ENCODE peak calls at places on chromosomes 3 and 15, in seven cellular contexts. One of them, this sample, is unnamed.

GRCh38 chr3:190621971-190622370 is 108.1 kb downstream of the IL1RAP start:
- DNase-seq in choroid plexus epithelial cell: peak
- DNase-seq in endodermal cell: no peak
- DNase-seq in C1 segment of cervical spinal cord: no peak
- DNase-seq in globus pallidus: no peak
- DNase-seq in kidney tubule cell: no peak
- DNase-seq in stimulated activated naive CD8-positive, alpha-beta T cell treated with anti-CD3 and anti-CD28 coated beads, Interleukin-15, amount 100 ng/mL, for 72 hours: no peak
- DNase-seq in this sample: no peak

GRCh38 chr15:67048281-67049279 is 16.8 kb upstream of the SMAD3 start:
- DNase-seq in choroid plexus epithelial cell: peak
- DNase-seq in endodermal cell: no peak
- DNase-seq in C1 segment of cervical spinal cord: no peak
- DNase-seq in globus pallidus: no peak
- DNase-seq in kidney tubule cell: peak
- DNase-seq in stimulated activated naive CD8-positive, alpha-beta T cell treated with anti-CD3 and anti-CD28 coated beads, Interleukin-15, amount 100 ng/mL, for 72 hours: no peak
- DNase-seq in this sample: no peak

GRCh38 chr3:159938712-159939111 is 49.9 kb upstream of the IL12A start:
- DNase-seq in choroid plexus epithelial cell: peak
- DNase-seq in endodermal cell: no peak
- DNase-seq in C1 segment of cervical spinal cord: no peak
- DNase-seq in globus pallidus: no peak
- DNase-seq in kidney tubule cell: no peak
- DNase-seq in stimulated activated naive CD8-positive, alpha-beta T cell treated with anti-CD3 and anti-CD28 coated beads, Interleukin-15, amount 100 ng/mL, for 72 hours: no peak
- DNase-seq in this sample: no peak

GRCh38 chr15:36808401-36809160 is 229.2 kb downstream of the CDIN1 start:
- DNase-seq in choroid plexus epithelial cell: peak
- DNase-seq in endodermal cell: no peak
- DNase-seq in C1 segment of cervical spinal cord: no peak
- DNase-seq in globus pallidus: no peak
- DNase-seq in kidney tubule cell: peak
- DNase-seq in stimulated activated naive CD8-positive, alpha-beta T cell treated with anti-CD3 and anti-CD28 coated beads, Interleukin-15, amount 100 ng/mL, for 72 hours: no peak
- DNase-seq in this sample: no peak

GRCh38 chr3:171783086-171783485 is 27.2 kb downstream of the PLD1 start:
- DNase-seq in choroid plexus epithelial cell: no peak
- DNase-seq in endodermal cell: no peak
- DNase-seq in C1 segment of cervical spinal cord: no peak
- DNase-seq in globus pallidus: no peak
- DNase-seq in kidney tubule cell: peak
- DNase-seq in stimulated activated naive CD8-positive, alpha-beta T cell treated with anti-CD3 and anti-CD28 coated beads, Interleukin-15, amount 100 ng/mL, for 72 hours: no peak
- DNase-seq in this sample: no peak

GRCh38 chr15:91940466-91941381 is 87.2 kb downstream of the SLCO3A1 start:
- DNase-seq in choroid plexus epithelial cell: no peak
- DNase-seq in endodermal cell: peak
- DNase-seq in C1 segment of cervical spinal cord: no peak
- DNase-seq in globus pallidus: no peak
- DNase-seq in kidney tubule cell: peak
- DNase-seq in stimulated activated naive CD8-positive, alpha-beta T cell treated with anti-CD3 and anti-CD28 coated beads, Interleukin-15, amount 100 ng/mL, for 72 hours: no peak
- DNase-seq in this sample: no peak

GRCh38 chr15:52762621-52763020 is 27.5 kb downstream of the ONECUT1 start:
- DNase-seq in choroid plexus epithelial cell: no peak
- DNase-seq in endodermal cell: no peak
- DNase-seq in C1 segment of cervical spinal cord: no peak
- DNase-seq in globus pallidus: no peak
- DNase-seq in kidney tubule cell: no peak
- DNase-seq in stimulated activated naive CD8-positive, alpha-beta T cell treated with anti-CD3 and anti-CD28 coated beads, Interleukin-15, amount 100 ng/mL, for 72 hours: no peak
- DNase-seq in this sample: no peak

GRCh38 chr15:36682091-36682490 is 102.7 kb downstream of the CDIN1 start:
- DNase-seq in choroid plexus epithelial cell: peak
- DNase-seq in endodermal cell: no peak
- DNase-seq in C1 segment of cervical spinal cord: no peak
- DNase-seq in globus pallidus: no peak
- DNase-seq in kidney tubule cell: peak
- DNase-seq in stimulated activated naive CD8-positive, alpha-beta T cell treated with anti-CD3 and anti-CD28 coated beads, Interleukin-15, amount 100 ng/mL, for 72 hours: no peak
- DNase-seq in this sample: peak

GRCh38 chr15:100227781-100228180 is 114.0 kb downstream of the ADAMTS17 start:
- DNase-seq in choroid plexus epithelial cell: no peak
- DNase-seq in endodermal cell: no peak
- DNase-seq in C1 segment of cervical spinal cord: no peak
- DNase-seq in globus pallidus: no peak
- DNase-seq in kidney tubule cell: no peak
- DNase-seq in stimulated activated naive CD8-positive, alpha-beta T cell treated with anti-CD3 and anti-CD28 coated beads, Interleukin-15, amount 100 ng/mL, for 72 hours: no peak
- DNase-seq in this sample: no peak

This sample was measured in HTR-8/SVneo.